ENCODE peak calls at places on chromosomes 6 and 20, in four cellular contexts. One of them, this sample, is unnamed.

GRCh38 chr6:159953091-159953581 is 15.7 kb upstream of the IGF2R start:
- DNase-seq in A549: no peak
- DNase-seq in K562: no peak
- DNase-seq in WTC11: no peak
- DNase-seq in this sample: no peak

GRCh38 chr20:1935696-1936366 is 40.6 kb downstream of the SIRPA start:
- DNase-seq in K562: no peak
- DNase-seq in A549: no peak
- DNase-seq in WTC11: no peak
- DNase-seq in this sample: no peak

GRCh38 chr6:170135821-170136471 is 154.9 kb downstream of the DLL1 start:
- DNase-seq in K562: no peak
- DNase-seq in WTC11: no peak
- DNase-seq in A549: no peak
- DNase-seq in this sample: no peak

GRCh38 chr6:16389642-16390041 is 151.3 kb downstream of the GMPR start:
- DNase-seq in K562: no peak
- DNase-seq in A549: no peak
- DNase-seq in WTC11: no peak
- DNase-seq in this sample: no peak

GRCh38 chr6:132768051-132768517 is 10.4 kb upstream of the VNN2 start:
- DNase-seq in A549: peak; percentile 52
- DNase-seq in WTC11: peak; percentile 69
- DNase-seq in K562: peak; percentile 45
- DNase-seq in this sample: peak; percentile 55

GRCh38 chr6:107473660-107474059 is 14.3 kb upstream of the PDSS2 start:
- DNase-seq in A549: no peak
- DNase-seq in K562: no peak
- DNase-seq in WTC11: no peak
- DNase-seq in this sample: no peak

GRCh38 chr6:163720460-163721235 is 306.1 kb downstream of the QKI start:
- DNase-seq in WTC11: no peak
- DNase-seq in A549: no peak
- DNase-seq in K562: no peak
- DNase-seq in this sample: no peak

GRCh38 chr6:88599561-88599960 is 363.9 kb downstream of the RNGTT start:
- DNase-seq in A549: no peak
- DNase-seq in K562: peak; percentile 56
- DNase-seq in WTC11: peak; percentile 45
- DNase-seq in this sample: peak; percentile 13

GRCh38 chr20:17570347-17571152 is 675 bp downstream of the DSTN start:
- DNase-seq in A549: peak; percentile 77
- DNase-seq in K562: peak; percentile 12
- DNase-seq in WTC11: peak; percentile 44
- DNase-seq in this sample: peak; percentile 61

GRCh38 chr20:50283922-50284810 is 93.5 kb downstream of the CEBPB start:
- DNase-seq in K562: peak; percentile 50
- DNase-seq in A549: peak; percentile 80
- DNase-seq in WTC11: no peak
- DNase-seq in this sample: peak; percentile 58

GRCh38 chr6:125203395-125203794 is 49.8 kb downstream of the TPD52L1 start:
- DNase-seq in K562: no peak
- DNase-seq in A549: peak; percentile 64
- DNase-seq in WTC11: no peak
- DNase-seq in this sample: no peak

GRCh38 chr6:39223535-39223934 is 5.7 kb downstream of the KCNK5 start:
- DNase-seq in WTC11: no peak
- DNase-seq in K562: no peak
- DNase-seq in A549: no peak
- DNase-seq in this sample: no peak

GRCh38 chr20:45293041-45294002 is 13.3 kb upstream of the RBPJL start:
- DNase-seq in K562: peak; percentile 85
- DNase-seq in A549: peak; percentile 82
- DNase-seq in WTC11: peak; percentile 95
- DNase-seq in this sample: peak; percentile 50

GRCh38 chr20:51650685-51651134 is 108.2 kb upstream of the NFATC2 start:
- DNase-seq in WTC11: no peak
- DNase-seq in K562: no peak
- DNase-seq in A549: no peak
- DNase-seq in this sample: no peak

GRCh38 chr20:29313481-29313880 is 1944.0 kb upstream of the DEFB115 start:
- DNase-seq in A549: no peak
- DNase-seq in WTC11: no peak
- DNase-seq in K562: no peak
- DNase-seq in this sample: no peak

GRCh38 chr6:26195376-26195923 is 108.2 kb downstream of the HFE start:
- DNase-seq in A549: peak; percentile 82
- DNase-seq in K562: peak; percentile 58
- DNase-seq in WTC11: no peak
- DNase-seq in this sample: peak; percentile 94

GRCh38 chr6:109001554-109001953 is 93.1 kb downstream of the SESN1 start:
- DNase-seq in A549: no peak
- DNase-seq in K562: no peak
- DNase-seq in WTC11: no peak
- DNase-seq in this sample: no peak

GRCh38 chr6:12923644-12924235 is 207.2 kb downstream of the PHACTR1 start:
- DNase-seq in WTC11: no peak
- DNase-seq in K562: no peak
- DNase-seq in A549: no peak
- DNase-seq in this sample: no peak

GRCh38 chr20:25553819-25554296 is 31.5 kb downstream of the NINL start:
- DNase-seq in K562: no peak
- DNase-seq in WTC11: no peak
- DNase-seq in A549: no peak
- DNase-seq in this sample: peak; percentile 62

GRCh38 chr6:108074359-108075144 is at the start of gene OSTM1:
- DNase-seq in WTC11: peak; percentile 91
- DNase-seq in K562: peak; percentile 98
- DNase-seq in A549: peak; percentile 82
- DNase-seq in this sample: peak; percentile 77

GRCh38 chr6:100979269-100979668 is 98.1 kb upstream of the ASCC3 start:
- DNase-seq in WTC11: no peak
- DNase-seq in A549: no peak
- DNase-seq in K562: no peak
- DNase-seq in this sample: no peak

GRCh38 chr6:111725446-111726112 is 119.9 kb upstream of the TRAF3IP2 start:
- DNase-seq in K562: no peak
- DNase-seq in WTC11: no peak
- DNase-seq in A549: no peak
- DNase-seq in this sample: no peak

GRCh38 chr20:31712112-31712553 is 10.5 kb downstream of the BCL2L1 start:
- DNase-seq in WTC11: no peak
- DNase-seq in K562: peak; percentile 55
- DNase-seq in A549: no peak
- DNase-seq in this sample: peak; percentile 62

GRCh38 chr20:8601542-8601912 is 467.4 kb upstream of the PLCB4 start:
- DNase-seq in WTC11: no peak
- DNase-seq in A549: no peak
- DNase-seq in K562: no peak
- DNase-seq in this sample: no peak

GRCh38 chr6:159759645-159760044 is 2.2 kb upstream of the ACAT2 start:
- DNase-seq in WTC11: no peak
- DNase-seq in K562: no peak
- DNase-seq in A549: no peak
- DNase-seq in this sample: no peak

GRCh38 chr6:2873643-2874042 is 29.5 kb downstream of the SERPINB9 start:
- DNase-seq in A549: no peak
- DNase-seq in WTC11: no peak
- DNase-seq in K562: no peak
- DNase-seq in this sample: no peak

GRCh38 chr6:154613137-154613676 is 102.7 kb upstream of the CNKSR3 start:
- DNase-seq in A549: no peak
- DNase-seq in WTC11: no peak
- DNase-seq in K562: peak; percentile 29
- DNase-seq in this sample: no peak

GRCh38 chr6:82270791-82271392 is 23.3 kb upstream of the IBTK start:
- DNase-seq in WTC11: no peak
- DNase-seq in A549: peak; percentile 36
- DNase-seq in K562: peak; percentile 41
- DNase-seq in this sample: peak; percentile 30

DNA sequence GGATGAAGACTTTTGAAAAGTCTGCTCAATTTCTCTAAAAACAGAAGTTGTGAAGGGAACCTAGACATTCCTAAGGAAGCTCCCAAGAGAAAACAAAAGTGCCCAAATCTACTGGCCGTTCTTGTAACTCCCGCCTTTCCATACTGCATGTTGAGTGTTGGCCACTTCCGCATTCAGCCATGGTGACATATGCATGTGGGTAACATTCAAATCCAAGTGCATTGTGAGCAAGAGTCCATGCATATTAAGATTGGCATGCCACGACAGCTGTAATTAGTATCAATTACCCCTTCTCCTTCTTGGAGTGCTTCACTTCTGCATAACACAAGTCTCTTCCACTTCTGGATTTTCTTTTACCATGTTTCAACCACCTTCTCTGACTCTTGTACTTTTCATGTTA is 8.4 kb downstream of the SLC35D3 start:
- DNase-seq in K562: no peak
- DNase-seq in A549: no peak
- DNase-seq in WTC11: no peak
- DNase-seq in this sample: no peak
- TF ChIP-seq HMGXB4 in K562: no peak
- TF ChIP-seq HMGXB4 in A549: no peak
- TF ChIP-seq HMGXB4 in WTC11: no peak
- TF ChIP-seq HMGXB4 in this sample: no peak

GRCh38 chr6:37482356-37483292 is 17.1 kb downstream of the CCDC167 start:
- DNase-seq in WTC11: no peak
- DNase-seq in A549: no peak
- DNase-seq in K562: no peak
- DNase-seq in this sample: no peak

GRCh38 chr6:37479266-37479854 is 20.3 kb downstream of the CCDC167 start:
- DNase-seq in A549: no peak
- DNase-seq in WTC11: no peak
- DNase-seq in K562: no peak
- DNase-seq in this sample: no peak

GRCh38 chr6:37480118-37480736 is 19.5 kb downstream of the CCDC167 start:
- DNase-seq in WTC11: no peak
- DNase-seq in A549: no peak
- DNase-seq in K562: no peak
- DNase-seq in this sample: no peak

GRCh38 chr6:37481793-37482192 is 17.9 kb downstream of the CCDC167 start:
- DNase-seq in K562: no peak
- DNase-seq in A549: no peak
- DNase-seq in WTC11: no peak
- DNase-seq in this sample: no peak

DNA sequence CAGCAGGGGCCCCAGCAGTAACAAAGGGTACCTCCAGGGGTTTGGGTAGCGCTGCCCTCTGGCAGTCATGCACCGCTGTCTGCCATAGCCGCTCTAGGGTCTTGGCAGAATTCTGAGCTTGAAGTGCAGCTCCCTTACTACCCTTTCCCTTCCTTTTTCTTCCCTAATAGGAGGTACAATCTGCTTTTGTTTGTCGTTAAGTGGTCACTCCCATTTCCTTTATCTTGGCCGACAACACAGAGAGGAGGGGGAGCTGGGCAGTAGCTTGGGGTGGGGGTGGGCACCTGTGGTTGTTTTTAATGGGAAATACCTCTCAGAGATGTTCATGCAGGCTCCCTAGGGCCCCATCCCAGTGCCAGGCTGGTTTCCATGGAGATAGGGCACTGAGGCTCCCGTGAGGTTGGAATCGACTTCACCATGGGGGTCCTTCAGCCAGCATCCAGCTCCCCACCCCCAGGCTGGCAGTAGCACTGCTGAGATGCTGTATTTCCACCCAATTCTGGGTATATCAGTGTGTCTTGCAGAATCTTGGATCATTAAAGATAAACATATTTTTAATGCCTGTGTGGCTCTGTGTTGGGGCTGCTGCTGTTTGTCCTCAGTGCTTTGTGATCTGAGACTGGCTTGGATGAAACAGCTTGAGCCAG is 18.6 kb downstream of the CCDC167 start:
- DNase-seq in K562: no peak
- DNase-seq in A549: no peak
- DNase-seq in WTC11: no peak
- DNase-seq in this sample: no peak
- TF ChIP-seq JUN in K562: no peak
- TF ChIP-seq JUN in A549: no peak
- TF ChIP-seq JUN in WTC11: no peak
- TF ChIP-seq JUN in this sample: no peak

DNA sequence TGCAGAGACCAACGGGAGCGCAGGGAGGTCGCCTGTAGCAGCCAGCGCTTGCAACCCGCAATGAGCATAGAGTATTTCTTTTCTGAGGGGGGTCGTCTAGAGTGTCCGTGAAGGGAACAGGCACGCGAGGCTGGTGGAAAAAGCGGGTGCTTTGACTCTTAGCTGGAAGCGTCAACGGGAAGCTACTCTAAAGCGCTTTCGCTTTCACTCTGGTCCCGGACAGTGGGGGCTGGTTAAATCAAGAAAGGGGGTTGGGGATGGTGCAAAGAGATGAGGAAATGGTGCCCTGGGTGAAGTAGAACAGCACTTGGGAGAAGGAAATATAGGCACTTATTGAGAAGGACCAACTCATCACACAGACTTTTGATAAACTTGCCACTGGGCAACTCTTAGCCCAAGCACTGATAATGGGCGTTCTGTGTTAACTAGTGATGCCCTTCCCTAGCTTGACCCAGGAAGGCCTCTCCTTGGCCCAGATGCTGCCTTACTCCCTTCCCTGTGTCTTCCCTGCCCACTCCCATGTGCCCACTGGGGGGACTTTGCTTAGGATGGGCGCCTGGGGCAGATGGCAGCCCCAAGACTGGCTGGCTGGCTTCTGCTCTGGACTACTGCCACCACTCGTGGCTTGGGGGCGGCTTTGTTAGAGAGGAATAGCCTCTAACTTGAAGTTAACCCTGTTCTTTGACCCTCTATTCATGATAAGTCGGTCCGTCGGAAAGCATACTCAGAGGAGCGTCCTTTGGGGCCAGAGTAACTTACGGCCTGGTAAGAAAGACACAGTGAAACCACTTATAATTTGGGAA is 585 bp downstream of the PSMB9 start:
- DNase-seq in A549: no peak
- DNase-seq in WTC11: no peak
- DNase-seq in K562: no peak
- DNase-seq in this sample: no peak
- TF ChIP-seq HMGXB4 in A549: no peak
- TF ChIP-seq HMGXB4 in WTC11: no peak
- TF ChIP-seq HMGXB4 in K562: no peak
- TF ChIP-seq HMGXB4 in this sample: no peak

GRCh38 chr6:137623293-137623692 is 129.1 kb upstream of the OLIG3 start:
- DNase-seq in K562: no peak
- DNase-seq in A549: no peak
- DNase-seq in WTC11: no peak
- DNase-seq in this sample: no peak
- TF ChIP-seq JUN in K562: no peak
- TF ChIP-seq JUN in A549: no peak
- TF ChIP-seq JUN in WTC11: no peak
- TF ChIP-seq JUN in this sample: no peak

DNA sequence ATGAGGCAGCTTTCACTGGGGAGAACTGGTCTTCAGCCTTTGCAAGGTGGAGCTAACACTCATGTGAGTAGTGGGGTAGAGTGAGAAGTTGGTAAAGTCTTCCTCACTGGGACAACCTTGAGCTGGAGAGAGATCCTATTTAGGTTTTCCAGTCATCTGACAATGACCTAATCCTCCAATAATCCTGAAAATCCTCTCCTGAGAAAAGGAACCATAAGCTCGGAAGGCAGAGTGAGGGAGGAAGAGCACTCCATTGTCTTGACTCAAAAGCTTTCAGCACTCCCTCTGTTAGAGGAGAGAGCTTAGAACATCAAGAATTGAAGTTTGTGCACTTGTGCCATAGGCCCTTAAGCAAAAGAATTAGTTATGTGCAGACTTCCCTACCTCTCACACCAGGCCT is 77.8 kb downstream of the TRAM2 start:
- DNase-seq in WTC11: no peak
- DNase-seq in A549: no peak
- DNase-seq in K562: no peak
- DNase-seq in this sample: no peak
- TF ChIP-seq HMGXB4 in WTC11: no peak
- TF ChIP-seq HMGXB4 in A549: no peak
- TF ChIP-seq HMGXB4 in K562: no peak
- TF ChIP-seq HMGXB4 in this sample: no peak